ENCODE peak calls at places on chromosome 6, in seven cellular contexts. Y is heart left ventricle, J is Kasumi-1, D is kidney tubule cell, L is hippocampal formation, N is fibroblast of mammary gland, G is left cardiac atrium. I is an unnamed sample.
A peak's percentile ranks its signal among the peaks of the same experiment; 100 is the strongest.

GRCh38 chr6:46815130-46815529 is 21.9 kb downstream of the MEP1A start:
- DNase-seq in L (no peak), D (peak; percentile 82), Y (no peak), G (no peak), N (no peak), J (no peak), I (no peak)

GRCh38 chr6:21003780-21004541 is 469.7 kb downstream of the CDKAL1 start:
- DNase-seq in Y (no peak), L (no peak), G (no peak), D (peak; percentile 24), N (peak; percentile 88), J (no peak), I (no peak)

GRCh38 chr6:139748353-139749146 is 374.1 kb upstream of the CITED2 start:
- DNase-seq in D (no peak), Y (no peak), J (no peak), N (no peak), L (no peak), G (no peak), I (no peak)

GRCh38 chr6:161011509-161012480 is 20.2 kb downstream of the MAP3K4 start:
- DNase-seq in N (peak; percentile 72), G (no peak), J (no peak), Y (no peak), L (no peak), D (no peak), I (no peak)

GRCh38 chr6:155303361-155303870 is 10.9 kb downstream of the TFB1M start:
- DNase-seq in G (no peak), D (no peak), Y (no peak), N (no peak), J (no peak), L (no peak), I (no peak)

GRCh38 chr6:165486183-165487137 is 176.6 kb downstream of the PDE10A start:
- DNase-seq in J (no peak), G (no peak), N (no peak), D (peak; percentile 32), Y (no peak), L (no peak), I (no peak)

GRCh38 chr6:67952121-67952520 is 683.0 kb upstream of the ADGRB3 start:
- DNase-seq in G (no peak), Y (no peak), L (no peak), N (peak; percentile 51), J (no peak), D (no peak), I (no peak)

GRCh38 chr6:7721654-7722053 is 4.2 kb upstream of the BMP6 start:
- DNase-seq in N (peak; percentile 52), D (peak; percentile 42), G (no peak), J (peak; percentile 68), L (peak; percentile 21), Y (no peak), I (no peak)

GRCh38 chr6:30742316-30743098 is at the start of gene FLOT1:
- DNase-seq in L (peak; percentile 79), G (peak; percentile 98), N (peak; percentile 94), D (peak; percentile 98), J (peak; percentile 76), Y (peak; percentile 98), I (no peak)

GRCh38 chr6:30399390-30400058 is 54.6 kb downstream of the RPP21 start:
- DNase-seq in N (peak; percentile 30), G (no peak), Y (no peak), J (no peak), L (no peak), D (peak; percentile 69), I (no peak)

GRCh38 chr6:6277418-6277817 is 43.0 kb downstream of the F13A1 start:
- DNase-seq in J (no peak), L (no peak), Y (no peak), N (peak; percentile 81), D (peak; percentile 57), G (no peak), I (peak; percentile 38)